ENCODE peak calls at places on chromosomes 13 and 19, in nine cellular contexts. Y, J, M, E, W, R, A, V and L are unnamed samples.

GRCh38 chr19:18921593-18921992 is 2.1 kb downstream of the DDX49 start:
- DNase-seq in E (no peak), Y (no peak), W (no peak), R (no peak), M (no peak), A (no peak), V (no peak), J (no peak), L (no peak)

GRCh38 chr13:27338816-27339215 is 68.2 kb downstream of the RASL11A start:
- DNase-seq in E (no peak), M (peak), J (no peak), Y (peak), W (peak), R (no peak), V (no peak), A (no peak), L (no peak)

GRCh38 chr13:82480415-82480814 is 1401.9 kb downstream of the SLITRK1 start:
- DNase-seq in W (peak), J (no peak), Y (peak), M (peak), A (no peak), R (no peak), E (no peak), V (no peak), L (no peak)

GRCh38 chr13:32252812-32253440 is 62.2 kb downstream of the ZAR1L start:
- DNase-seq in A (no peak), J (no peak), Y (no peak), W (no peak), R (no peak), V (no peak), E (no peak), M (no peak), L (no peak)

GRCh38 chr19:38650911-38651584 is 3.6 kb downstream of the ACTN4 start:
- DNase-seq in V (no peak), R (no peak), Y (no peak), J (no peak), W (peak), M (no peak), E (no peak), A (no peak), L (no peak)

GRCh38 chr19:18259848-18260247 is 14.4 kb downstream of the IQCN start:
- DNase-seq in Y (no peak), E (no peak), M (no peak), J (no peak), A (no peak), R (no peak), W (peak), V (no peak), L (no peak)

GRCh38 chr13:31052478-31052877 is 109.2 kb downstream of the HSPH1 start:
- DNase-seq in V (no peak), A (no peak), E (no peak), J (no peak), M (no peak), Y (no peak), W (no peak), R (no peak), L (no peak)

GRCh38 chr19:34404109-34404909 is at the start of gene PDCD2L:
- DNase-seq in R (peak), Y (peak), E (peak), J (no peak), M (peak), W (peak), V (peak), A (peak), L (peak)

GRCh38 chr13:80972857-80973478 is 632.0 kb upstream of the SPRY2 start:
- DNase-seq in E (no peak), W (no peak), M (no peak), V (no peak), Y (no peak), J (no peak), R (no peak), A (no peak), L (no peak)

GRCh38 chr13:23380534-23380933 is 53.0 kb downstream of the SACS start:
- DNase-seq in J (no peak), V (no peak), M (no peak), R (no peak), W (peak), Y (no peak), E (no peak), A (no peak), L (no peak)

GRCh38 chr19:48239120-48239519 is 16.6 kb downstream of the CARD8 start:
- DNase-seq in W (no peak), R (no peak), A (no peak), V (no peak), Y (no peak), J (no peak), E (no peak), M (no peak), L (no peak)

GRCh38 chr19:38975214-38975860 is at the start of gene FBXO17:
- DNase-seq in M (peak), Y (peak), R (no peak), A (peak), V (no peak), J (no peak), W (peak), E (no peak), L (no peak)

GRCh38 chr13:41668130-41668757 is 210.9 kb downstream of the RGCC start:
- DNase-seq in A (peak), V (peak), R (peak), Y (peak), E (peak), J (peak), W (peak), M (peak), L (peak)

GRCh38 chr13:99577934-99578917 is 77.0 kb downstream of the TM9SF2 start:
- DNase-seq in A (peak), V (no peak), M (peak), R (no peak), Y (no peak), E (no peak), W (peak), J (no peak), L (no peak)

GRCh38 chr13:89763011-89763410 is 1584.5 kb upstream of the MIR17HG start:
- DNase-seq in W (no peak), A (no peak), Y (no peak), R (no peak), J (no peak), E (no peak), V (no peak), M (no peak), L (no peak)

GRCh38 chr13:45695198-45695730 is 6.9 kb upstream of the CBY2 start:
- DNase-seq in V (no peak), R (no peak), A (no peak), Y (no peak), J (no peak), M (no peak), E (no peak), W (peak), L (no peak)

GRCh38 chr19:4692275-4693077 is 22.3 kb upstream of the MYDGF start:
- DNase-seq in A (no peak), V (no peak), W (no peak), Y (no peak), J (no peak), R (no peak), E (no peak), M (no peak), L (no peak)

GRCh38 chr13:24041822-24042221 is 118.7 kb upstream of the SPATA13 start:
- DNase-seq in V (no peak), R (no peak), W (no peak), A (no peak), J (no peak), E (no peak), M (no peak), Y (no peak), L (no peak)

GRCh38 chr13:86051134-86052103 is 252.2 kb upstream of the SLITRK6 start:
- DNase-seq in A (no peak), M (peak), J (no peak), Y (no peak), E (no peak), V (no peak), W (no peak), R (no peak), L (no peak)

GRCh38 chr13:50612717-50613116 is 230.8 kb downstream of the DLEU7 start:
- DNase-seq in M (no peak), Y (peak), E (no peak), J (no peak), A (no peak), V (no peak), W (no peak), R (no peak), L (no peak)

GRCh38 chr13:50720856-50721663 is 122.4 kb downstream of the DLEU7 start:
- DNase-seq in A (no peak), W (peak), R (no peak), M (no peak), Y (no peak), J (no peak), V (no peak), E (no peak), L (no peak)

GRCh38 chr19:6828698-6829633 is 56.5 kb downstream of the VAV1 start:
- DNase-seq in A (no peak), W (peak), M (peak), Y (no peak), J (no peak), E (no peak), V (no peak), R (peak), L (no peak)

GRCh38 chr19:12603714-12604113 is 6.9 kb downstream of the ZNF490 start:
- DNase-seq in E (no peak), Y (no peak), J (no peak), V (no peak), W (no peak), M (no peak), R (peak), A (no peak), L (no peak)

GRCh38 chr13:111954681-111955411 is 112.1 kb upstream of the SOX1 start:
- DNase-seq in R (no peak), V (no peak), M (no peak), W (no peak), Y (no peak), J (no peak), A (no peak), E (no peak), L (no peak)

GRCh38 chr19:35041548-35042055 is at the start of gene HPN:
- DNase-seq in V (no peak), Y (peak), E (no peak), R (no peak), J (no peak), A (no peak), W (no peak), M (peak), L (no peak)

GRCh38 chr13:31044658-31045620 is 112.5 kb downstream of the TEX26 start:
- DNase-seq in W (no peak), E (no peak), M (no peak), V (no peak), R (no peak), Y (no peak), J (no peak), A (no peak), L (no peak)

GRCh38 chr19:39173502-39173991 is 23.2 kb upstream of the NCCRP1 start:
- DNase-seq in J (no peak), R (no peak), A (no peak), W (no peak), V (no peak), Y (no peak), E (no peak), M (no peak), L (no peak)

GRCh38 chr13:80010286-80010831 is 330.6 kb downstream of the SPRY2 start:
- DNase-seq in Y (no peak), W (no peak), V (no peak), A (no peak), J (no peak), R (no peak), M (no peak), E (no peak), L (peak)

GRCh38 chr13:74287672-74288169 is 153.5 kb upstream of the KLF12 start:
- DNase-seq in A (peak), W (peak), M (peak), Y (peak), J (peak), E (peak), V (peak), R (peak), L (peak)

GRCh38 chr13:93450226-93450625 is 223.6 kb downstream of the GPC6 start:
- DNase-seq in A (no peak), E (no peak), R (no peak), V (peak), J (no peak), W (peak), M (no peak), Y (no peak), L (no peak)

GRCh38 chr19:30011051-30011578 is 69.1 kb downstream of the URI1 start:
- DNase-seq in J (no peak), E (no peak), W (no peak), Y (no peak), V (no peak), M (peak), R (no peak), A (no peak), L (no peak)

GRCh38 chr13:48923376-48923775 is 52.3 kb upstream of the FNDC3A start:
- DNase-seq in E (no peak), W (no peak), V (no peak), J (no peak), M (no peak), Y (no peak), A (no peak), R (no peak), L (no peak)

GRCh38 chr13:53105881-53106280 is 77.3 kb downstream of the OLFM4 start:
- DNase-seq in W (no peak), R (no peak), J (no peak), E (no peak), Y (no peak), A (no peak), V (no peak), M (no peak), L (no peak)

GRCh38 chr19:52331757-52332156 is 4.3 kb upstream of the ZNF610 start:
- DNase-seq in V (no peak), Y (no peak), R (no peak), W (peak), M (no peak), A (no peak), J (no peak), E (no peak), L (no peak)

GRCh38 chr19:32339988-32340874 is 5.2 kb upstream of the ZNF507 start:
- DNase-seq in R (peak), Y (peak), W (peak), A (peak), E (no peak), M (peak), V (no peak), J (no peak), L (peak)
- H3K27ac ChIP-seq in R (no peak), Y (no peak), W (no peak), A (no peak), E (no peak), M (no peak), V (no peak), J (peak), L (no peak)

DNA sequence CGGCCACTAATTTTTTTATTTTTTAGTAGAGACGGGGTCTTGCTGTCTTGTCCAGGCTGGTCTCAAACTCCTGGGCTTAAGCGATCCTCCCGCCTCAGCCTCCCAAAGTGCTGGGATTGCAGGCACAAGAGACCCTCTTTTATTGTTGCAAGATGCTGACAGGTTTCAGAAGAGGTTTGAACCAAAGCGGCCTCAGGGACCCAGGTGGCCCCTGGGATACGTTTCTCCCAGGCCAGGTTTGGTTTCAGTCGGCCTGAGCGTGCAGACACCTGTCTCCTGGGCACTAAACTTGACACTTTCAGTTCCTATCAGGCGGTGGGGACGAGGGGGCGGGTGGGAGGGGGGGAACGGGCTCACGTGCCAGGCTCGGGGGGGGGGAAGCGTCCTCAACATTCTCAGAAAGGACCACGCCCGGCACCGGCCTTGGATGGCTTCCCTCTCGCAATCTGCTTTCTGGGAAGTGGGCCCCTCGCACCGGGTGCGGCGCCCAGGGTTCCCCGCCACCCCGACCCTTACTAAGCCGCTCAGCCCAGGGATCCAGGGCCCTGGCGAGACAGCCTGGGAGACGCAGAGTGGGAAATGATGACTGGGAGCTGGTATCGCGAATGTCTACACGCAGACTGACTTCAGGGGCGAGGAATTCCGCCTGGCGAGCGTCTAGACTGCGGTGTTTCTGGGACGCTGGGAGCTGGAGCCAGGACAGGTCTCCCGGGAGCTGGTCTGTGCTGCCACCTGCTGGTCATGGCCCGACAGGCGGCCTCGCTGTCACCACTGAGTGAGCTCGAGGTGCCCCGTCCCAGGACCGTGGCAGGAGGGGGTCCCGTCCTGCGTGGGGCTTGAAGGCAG is 91.6 kb downstream of the GNG7 start:
- DNase-seq in R (peak), W (peak), M (peak), J (peak), V (peak), A (peak), Y (peak), E (peak), L (peak)
- H3K27ac ChIP-seq in R (peak), W (peak), M (no peak), J (peak), V (no peak), A (peak), Y (peak), E (peak), L (no peak)

GRCh38 chr13:114164027-114164426 is 15.0 kb upstream of the CFAP97D2 start:
- DNase-seq in Y (no peak), E (no peak), J (no peak), M (no peak), V (no peak), R (no peak), A (no peak), W (no peak), L (no peak)

GRCh38 chr13:114162533-114162922 is 16.5 kb upstream of the CFAP97D2 start:
- DNase-seq in R (no peak), E (no peak), W (no peak), Y (no peak), M (no peak), V (no peak), J (no peak), A (no peak), L (no peak)

GRCh38 chr13:114164681-114165429 is 14.2 kb upstream of the CFAP97D2 start:
- DNase-seq in Y (no peak), E (no peak), V (no peak), A (no peak), W (no peak), J (no peak), M (no peak), R (no peak), L (no peak)

GRCh38 chr13:114161028-114161556 is 18.0 kb upstream of the CFAP97D2 start:
- DNase-seq in A (no peak), R (no peak), Y (no peak), E (no peak), W (no peak), M (no peak), V (no peak), J (no peak), L (no peak)

DNA sequence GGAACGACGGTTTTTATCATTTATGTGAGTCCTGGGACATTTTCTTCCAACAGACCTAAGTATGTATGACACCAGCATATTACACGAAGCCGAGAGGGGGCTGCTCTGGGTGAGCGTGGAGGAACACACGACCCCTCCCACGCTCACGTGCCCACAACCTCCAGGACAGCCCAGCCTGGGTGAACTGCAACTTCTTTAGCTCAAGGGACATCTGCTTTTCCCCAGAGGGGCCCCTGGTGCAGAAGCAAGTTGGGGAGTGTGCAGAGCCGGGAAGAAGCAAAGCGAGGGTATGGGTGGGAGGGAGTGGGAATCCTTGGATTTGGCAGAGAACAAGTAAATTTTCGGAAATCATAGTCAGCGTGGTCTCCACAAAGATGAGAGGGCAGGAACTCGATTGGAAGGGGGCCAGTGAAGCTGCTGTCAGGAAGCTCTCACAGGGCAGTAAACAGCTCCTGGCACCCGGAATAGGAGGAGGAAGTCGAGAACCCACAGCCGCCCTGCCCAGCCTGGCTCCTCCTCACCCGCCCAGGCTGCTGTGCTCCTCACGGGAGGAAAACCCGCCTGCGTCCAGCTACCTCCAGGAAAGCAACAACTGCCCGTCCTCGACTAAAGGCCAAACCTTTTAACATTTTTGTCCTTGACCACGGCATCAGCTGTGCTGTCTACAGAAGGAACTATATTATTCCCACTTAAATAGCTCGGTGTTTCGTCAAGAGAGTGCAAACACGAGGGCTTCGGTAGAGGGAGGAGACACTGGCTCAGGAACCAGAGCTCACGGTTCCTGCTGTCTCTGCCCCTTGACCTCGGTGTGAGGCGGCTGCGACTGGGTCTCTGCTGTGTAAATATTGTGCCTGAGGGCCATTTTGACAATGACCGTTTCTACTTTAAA is 17.2 kb upstream of the CFAP97D2 start:
- DNase-seq in W (peak), V (no peak), E (peak), R (peak), A (peak), M (no peak), J (no peak), Y (no peak), L (no peak)
- H3K27ac ChIP-seq in W (no peak), V (no peak), E (peak), R (peak), A (no peak), M (no peak), J (no peak), Y (no peak), L (no peak)

GRCh38 chr13:25561842-25562241 is 190.1 kb downstream of the ATP8A2 start:
- DNase-seq in V (no peak), W (no peak), Y (no peak), M (no peak), A (no peak), J (no peak), E (no peak), R (no peak), L (no peak)
- H3K27ac ChIP-seq in V (no peak), W (no peak), Y (no peak), M (no peak), A (no peak), J (no peak), E (no peak), R (no peak), L (no peak)

DNA sequence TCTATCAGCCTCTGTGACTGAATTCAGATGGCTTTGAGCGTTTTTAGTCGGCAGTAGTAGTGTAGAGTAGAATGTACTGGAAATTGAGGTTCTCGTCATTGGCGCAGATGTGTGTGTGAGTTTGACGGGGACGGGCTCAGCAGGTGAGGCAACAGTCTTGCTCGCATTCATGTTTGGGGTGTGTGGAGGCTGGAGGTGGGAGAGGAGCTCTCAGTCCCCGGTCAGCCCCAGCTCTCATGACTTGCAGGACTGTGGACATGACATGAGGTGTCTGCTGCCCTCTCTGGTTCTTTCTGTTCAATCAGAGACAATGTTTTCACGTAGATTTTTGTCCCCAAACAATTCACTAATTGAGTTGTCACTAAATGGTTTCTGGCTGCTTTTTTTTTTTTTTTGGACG is 57.2 kb downstream of the ING1 start:
- DNase-seq in A (no peak), Y (no peak), W (no peak), R (no peak), J (no peak), E (no peak), M (no peak), V (no peak), L (no peak)
- H3K27ac ChIP-seq in A (no peak), Y (no peak), W (no peak), R (no peak), J (no peak), E (no peak), M (no peak), V (no peak), L (no peak)

DNA sequence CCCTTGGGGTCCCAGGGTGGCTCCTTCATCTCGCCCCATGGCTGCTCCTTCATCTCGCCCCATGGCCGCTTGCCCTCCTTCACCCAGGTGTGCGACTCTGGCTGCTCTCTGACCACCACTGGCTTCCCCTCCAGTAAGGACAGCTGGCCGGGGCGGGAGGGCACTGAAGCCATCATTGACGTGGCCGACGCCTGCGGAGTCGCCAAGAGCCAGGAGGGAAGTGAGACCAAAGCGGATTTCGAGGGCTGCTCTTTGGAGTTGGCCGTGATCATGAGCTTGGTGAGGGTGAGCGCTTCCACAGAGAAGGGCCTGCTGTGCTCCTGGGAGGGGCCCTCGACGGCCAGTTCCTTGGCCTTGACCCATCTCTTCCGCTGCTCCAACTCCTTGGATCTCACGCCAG is 4.0 kb upstream of the COX6B2 start:
- DNase-seq in E (no peak), Y (no peak), R (no peak), A (no peak), V (no peak), M (no peak), W (no peak), J (no peak), L (no peak)
- H3K27ac ChIP-seq in E (no peak), Y (no peak), R (no peak), A (no peak), V (no peak), M (no peak), W (no peak), J (no peak), L (no peak)